ENCODE peak calls at places on chromosomes 3 and 15, in four cellular contexts. A is astrocyte; F is activated effector memory CD4-positive, alpha-beta T cell treated with Interleukin-2 at 50 U/mL for 16 hours; K is brain microvascular endothelial cell. D is an unnamed sample.

GRCh38 chr3:133570139-133570936 is 3.1 kb upstream of the CDV3 start:
- DNase-seq in A (peak; percentile 94), F (no peak), K (peak; percentile 65), D (no peak)

GRCh38 chr3:27312044-27312668 is 57.0 kb downstream of the NEK10 start:
- DNase-seq in A (peak; percentile 59), F (no peak), K (peak; percentile 86), D (no peak)

GRCh38 chr3:132550579-132551305 is 46.3 kb upstream of the ACKR4 start:
- DNase-seq in A (peak; percentile 36), K (peak; percentile 24), F (no peak), D (no peak)

GRCh38 chr3:72310028-72310987 is 525.4 kb upstream of the PROK2 start:
- DNase-seq in A (peak; percentile 53), F (no peak), K (peak; percentile 53), D (no peak)

GRCh38 chr15:62071711-62072308 is 5.0 kb downstream of the C2CD4A start:
- DNase-seq in F (no peak), K (no peak), A (no peak), D (no peak)

GRCh38 chr3:152021951-152022461 is 148.6 kb downstream of the SUCNR1 start:
- DNase-seq in K (peak; percentile 45), F (no peak), A (peak; percentile 58), D (no peak)

GRCh38 chr15:97479957-97480356 is 480.5 kb upstream of the ARRDC4 start:
- DNase-seq in F (no peak), A (no peak), K (no peak), D (no peak)

GRCh38 chr3:122392868-122393844 is 9.2 kb downstream of the FAM162A start:
- DNase-seq in F (no peak), K (no peak), A (peak; percentile 48), D (peak; percentile 2)

GRCh38 chr15:82649226-82649999 is 2.2 kb upstream of the CPEB1 start:
- DNase-seq in A (no peak), F (no peak), K (no peak), D (no peak)

GRCh38 chr15:25247418-25248030 is 191.3 kb downstream of the UBE3A start:
- DNase-seq in F (no peak), A (no peak), K (no peak), D (no peak)

GRCh38 chr3:131540821-131541220 is 38.0 kb upstream of the MRPL3 start:
- DNase-seq in F (no peak), K (no peak), A (no peak), D (no peak)

GRCh38 chr15:69573815-69574472 is 121.3 kb downstream of the RPLP1 start:
- DNase-seq in A (peak; percentile 75), K (peak; percentile 37), F (no peak), D (no peak)

GRCh38 chr3:116087431-116087830 is 357.9 kb downstream of the LSAMP start:
- DNase-seq in F (no peak), A (no peak), K (no peak), D (no peak)

GRCh38 chr3:177800565-177800964 is 603.3 kb upstream of the TBL1XR1 start:
- DNase-seq in K (no peak), A (peak; percentile 41), F (no peak), D (no peak)

GRCh38 chr3:23653647-23654525 is 151.9 kb upstream of the UBE2E1 start:
- DNase-seq in K (no peak), A (no peak), F (no peak), D (no peak)

GRCh38 chr15:25901841-25902610 is 38.9 kb upstream of the ATP10A start:
- DNase-seq in A (no peak), F (no peak), K (no peak), D (no peak)

GRCh38 chr3:134487406-134487805 is 1.5 kb downstream of the CEP63 start:
- DNase-seq in F (no peak), A (no peak), K (no peak), D (no peak)

GRCh38 chr3:112776000-112776399 is 70.7 kb downstream of the CD200R1L start:
- DNase-seq in K (no peak), F (no peak), A (peak; percentile 16), D (no peak)

GRCh38 chr3:145735631-145736030 is 425.4 kb downstream of the PLOD2 start:
- DNase-seq in A (no peak), K (no peak), F (no peak), D (no peak)

GRCh38 chr3:31479431-31479830 is 53.3 kb upstream of the STT3B start:
- DNase-seq in F (no peak), K (no peak), A (no peak), D (no peak)

GRCh38 chr3:43203022-43203421 is 83.3 kb upstream of the SNRK start:
- DNase-seq in A (no peak), F (no peak), K (no peak), D (no peak)

GRCh38 chr15:65115086-65115485 is at the start of gene UBAP1L:
- DNase-seq in K (no peak), F (no peak), A (no peak), D (no peak)

GRCh38 chr3:170078620-170079281 is 41.0 kb downstream of the GPR160 start:
- DNase-seq in F (no peak), K (no peak), A (no peak), D (no peak)

GRCh38 chr15:41550066-41550805 is 6.2 kb upstream of the RPAP1 start:
- DNase-seq in K (no peak), F (no peak), A (no peak), D (no peak)